ENCODE peak calls at places on chromosomes 7 and 10, in ten cellular contexts. One of them, this sample, is unnamed.

GRCh38 chr7:156474241-156474743 is 166.3 kb upstream of the RNF32 start:
- DNase-seq in CD8-positive, alpha-beta T cell: no peak
- DNase-seq in A549: peak
- DNase-seq in spleen: no peak
- DNase-seq in right lobe of liver: peak
- DNase-seq in OCI-LY7: no peak
- DNase-seq in HepG2: peak
- DNase-seq in psoas muscle: no peak
- DNase-seq in left ventricle myocardium inferior: no peak
- DNase-seq in heart left ventricle: no peak
- DNase-seq in this sample: no peak

GRCh38 chr7:47376991-47377590 is 204.8 kb downstream of the TNS3 start:
- DNase-seq in CD8-positive, alpha-beta T cell: no peak
- DNase-seq in A549: no peak
- DNase-seq in spleen: peak
- DNase-seq in right lobe of liver: no peak
- DNase-seq in OCI-LY7: no peak
- DNase-seq in HepG2: no peak
- DNase-seq in psoas muscle: peak
- DNase-seq in left ventricle myocardium inferior: no peak
- DNase-seq in heart left ventricle: no peak
- DNase-seq in this sample: no peak

GRCh38 chr10:65394898-65395297 is 1530.9 kb upstream of the LRRTM3 start:
- DNase-seq in CD8-positive, alpha-beta T cell: no peak
- DNase-seq in A549: peak
- DNase-seq in spleen: no peak
- DNase-seq in right lobe of liver: no peak
- DNase-seq in OCI-LY7: no peak
- DNase-seq in HepG2: no peak
- DNase-seq in psoas muscle: no peak
- DNase-seq in left ventricle myocardium inferior: no peak
- DNase-seq in heart left ventricle: no peak
- DNase-seq in this sample: no peak

GRCh38 chr7:151506901-151507382 is 12.8 kb downstream of the RHEB start:
- DNase-seq in CD8-positive, alpha-beta T cell: no peak
- DNase-seq in A549: peak
- DNase-seq in spleen: no peak
- DNase-seq in right lobe of liver: no peak
- DNase-seq in OCI-LY7: no peak
- DNase-seq in HepG2: no peak
- DNase-seq in psoas muscle: no peak
- DNase-seq in left ventricle myocardium inferior: no peak
- DNase-seq in heart left ventricle: no peak
- DNase-seq in this sample: no peak

GRCh38 chr10:111874586-111874985 is 309.0 kb downstream of the GPAM start:
- DNase-seq in CD8-positive, alpha-beta T cell: no peak
- DNase-seq in A549: no peak
- DNase-seq in spleen: no peak
- DNase-seq in right lobe of liver: no peak
- DNase-seq in OCI-LY7: no peak
- DNase-seq in HepG2: no peak
- DNase-seq in psoas muscle: no peak
- DNase-seq in left ventricle myocardium inferior: no peak
- DNase-seq in heart left ventricle: no peak
- DNase-seq in this sample: no peak

GRCh38 chr10:4671451-4672145 is 154.4 kb upstream of the AKR1E2 start:
- DNase-seq in CD8-positive, alpha-beta T cell: no peak
- DNase-seq in A549: peak
- DNase-seq in spleen: no peak
- DNase-seq in right lobe of liver: no peak
- DNase-seq in OCI-LY7: no peak
- DNase-seq in HepG2: no peak
- DNase-seq in psoas muscle: no peak
- DNase-seq in left ventricle myocardium inferior: no peak
- DNase-seq in heart left ventricle: no peak
- DNase-seq in this sample: no peak

GRCh38 chr7:155796381-155797261 is 15.6 kb downstream of the SHH start:
- DNase-seq in CD8-positive, alpha-beta T cell: peak
- DNase-seq in A549: peak
- DNase-seq in spleen: peak
- DNase-seq in right lobe of liver: peak
- DNase-seq in OCI-LY7: peak
- DNase-seq in HepG2: no peak
- DNase-seq in psoas muscle: peak
- DNase-seq in left ventricle myocardium inferior: peak
- DNase-seq in heart left ventricle: peak
- DNase-seq in this sample: no peak

GRCh38 chr7:3668743-3669142 is 367.7 kb downstream of the SDK1 start:
- DNase-seq in CD8-positive, alpha-beta T cell: no peak
- DNase-seq in A549: no peak
- DNase-seq in spleen: no peak
- DNase-seq in right lobe of liver: no peak
- DNase-seq in OCI-LY7: no peak
- DNase-seq in HepG2: no peak
- DNase-seq in psoas muscle: no peak
- DNase-seq in left ventricle myocardium inferior: no peak
- DNase-seq in heart left ventricle: no peak
- DNase-seq in this sample: no peak

GRCh38 chr10:52683776-52684175 is 88.8 kb downstream of the MBL2 start:
- DNase-seq in CD8-positive, alpha-beta T cell: no peak
- DNase-seq in A549: no peak
- DNase-seq in spleen: no peak
- DNase-seq in right lobe of liver: no peak
- DNase-seq in OCI-LY7: no peak
- DNase-seq in HepG2: no peak
- DNase-seq in psoas muscle: no peak
- DNase-seq in left ventricle myocardium inferior: no peak
- DNase-seq in heart left ventricle: no peak
- DNase-seq in this sample: no peak

GRCh38 chr10:132740542-132741066 is 45.3 kb downstream of the NKX6-2 start:
- DNase-seq in CD8-positive, alpha-beta T cell: no peak
- DNase-seq in A549: no peak
- DNase-seq in spleen: no peak
- DNase-seq in right lobe of liver: no peak
- DNase-seq in OCI-LY7: no peak
- DNase-seq in HepG2: no peak
- DNase-seq in psoas muscle: no peak
- DNase-seq in left ventricle myocardium inferior: no peak
- DNase-seq in heart left ventricle: no peak
- DNase-seq in this sample: no peak

GRCh38 chr7:5143935-5144903 is 45.8 kb upstream of the WIPI2 start:
- DNase-seq in CD8-positive, alpha-beta T cell: peak
- DNase-seq in A549: no peak
- DNase-seq in spleen: peak
- DNase-seq in right lobe of liver: no peak
- DNase-seq in OCI-LY7: peak
- DNase-seq in HepG2: no peak
- DNase-seq in psoas muscle: no peak
- DNase-seq in left ventricle myocardium inferior: no peak
- DNase-seq in heart left ventricle: no peak
- DNase-seq in this sample: peak

GRCh38 chr7:151626422-151627115 is 106.9 kb upstream of the RHEB start:
- DNase-seq in CD8-positive, alpha-beta T cell: no peak
- DNase-seq in A549: peak
- DNase-seq in spleen: no peak
- DNase-seq in right lobe of liver: peak
- DNase-seq in OCI-LY7: peak
- DNase-seq in HepG2: peak
- DNase-seq in psoas muscle: peak
- DNase-seq in left ventricle myocardium inferior: no peak
- DNase-seq in heart left ventricle: peak
- DNase-seq in this sample: no peak

DNA sequence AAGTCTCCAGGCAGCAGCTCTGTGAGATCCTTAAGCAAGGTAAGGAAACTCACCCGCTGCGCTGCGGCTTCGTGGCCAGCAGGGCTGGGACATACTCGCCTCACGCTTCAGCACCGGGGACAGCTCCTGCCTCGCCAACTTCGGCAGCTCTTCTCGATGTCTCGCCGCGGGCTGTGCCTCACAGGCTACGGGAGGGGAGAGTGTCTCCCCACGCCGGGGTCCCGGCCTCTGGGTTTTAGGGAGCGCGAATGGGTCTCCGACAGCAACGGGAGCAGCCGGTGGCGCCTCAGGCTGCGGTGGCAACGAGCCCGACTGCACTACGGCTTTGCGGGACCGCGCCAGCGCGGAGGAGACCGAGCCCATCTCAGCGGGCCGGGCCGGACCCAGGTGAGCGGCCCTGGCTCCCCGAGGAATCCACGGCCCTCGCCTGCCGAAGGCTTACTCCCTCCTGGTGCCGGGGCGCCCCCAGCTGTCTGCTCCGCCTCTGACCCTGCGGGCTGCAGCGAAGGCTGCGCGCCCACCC is 62.4 kb downstream of the LSM5 start:
- DNase-seq in CD8-positive, alpha-beta T cell: peak
- DNase-seq in A549: peak
- DNase-seq in spleen: peak
- DNase-seq in right lobe of liver: peak
- DNase-seq in OCI-LY7: peak
- DNase-seq in HepG2: peak
- DNase-seq in psoas muscle: peak
- DNase-seq in left ventricle myocardium inferior: peak
- DNase-seq in heart left ventricle: peak
- DNase-seq in this sample: no peak
- TF ChIP-seq CTCF in CD8-positive, alpha-beta T cell: no peak
- TF ChIP-seq CTCF in A549: no peak
- TF ChIP-seq CTCF in spleen: no peak
- TF ChIP-seq CTCF in right lobe of liver: no peak
- TF ChIP-seq CTCF in OCI-LY7: no peak
- TF ChIP-seq CTCF in HepG2: peak
- TF ChIP-seq CTCF in psoas muscle: peak
- TF ChIP-seq CTCF in left ventricle myocardium inferior: peak
- TF ChIP-seq CTCF in heart left ventricle: peak
- TF ChIP-seq CTCF in this sample: no peak

GRCh38 chr10:80281292-80281691 is 8.2 kb downstream of the MAT1A start:
- DNase-seq in CD8-positive, alpha-beta T cell: peak
- DNase-seq in A549: no peak
- DNase-seq in spleen: no peak
- DNase-seq in right lobe of liver: no peak
- DNase-seq in OCI-LY7: no peak
- DNase-seq in HepG2: no peak
- DNase-seq in psoas muscle: no peak
- DNase-seq in left ventricle myocardium inferior: no peak
- DNase-seq in heart left ventricle: no peak
- DNase-seq in this sample: no peak

GRCh38 chr10:80283536-80284199 is 5.8 kb downstream of the MAT1A start:
- DNase-seq in CD8-positive, alpha-beta T cell: peak
- DNase-seq in A549: no peak
- DNase-seq in spleen: no peak
- DNase-seq in right lobe of liver: no peak
- DNase-seq in OCI-LY7: no peak
- DNase-seq in HepG2: no peak
- DNase-seq in psoas muscle: no peak
- DNase-seq in left ventricle myocardium inferior: no peak
- DNase-seq in heart left ventricle: no peak
- DNase-seq in this sample: no peak

GRCh38 chr10:80280071-80280800 is 9.2 kb downstream of the MAT1A start:
- DNase-seq in CD8-positive, alpha-beta T cell: peak
- DNase-seq in A549: no peak
- DNase-seq in spleen: no peak
- DNase-seq in right lobe of liver: no peak
- DNase-seq in OCI-LY7: no peak
- DNase-seq in HepG2: no peak
- DNase-seq in psoas muscle: no peak
- DNase-seq in left ventricle myocardium inferior: no peak
- DNase-seq in heart left ventricle: no peak
- DNase-seq in this sample: no peak

GRCh38 chr10:80283119-80283518 is 6.3 kb downstream of the MAT1A start:
- DNase-seq in CD8-positive, alpha-beta T cell: peak
- DNase-seq in A549: no peak
- DNase-seq in spleen: no peak
- DNase-seq in right lobe of liver: no peak
- DNase-seq in OCI-LY7: no peak
- DNase-seq in HepG2: no peak
- DNase-seq in psoas muscle: no peak
- DNase-seq in left ventricle myocardium inferior: no peak
- DNase-seq in heart left ventricle: no peak
- DNase-seq in this sample: no peak

DNA sequence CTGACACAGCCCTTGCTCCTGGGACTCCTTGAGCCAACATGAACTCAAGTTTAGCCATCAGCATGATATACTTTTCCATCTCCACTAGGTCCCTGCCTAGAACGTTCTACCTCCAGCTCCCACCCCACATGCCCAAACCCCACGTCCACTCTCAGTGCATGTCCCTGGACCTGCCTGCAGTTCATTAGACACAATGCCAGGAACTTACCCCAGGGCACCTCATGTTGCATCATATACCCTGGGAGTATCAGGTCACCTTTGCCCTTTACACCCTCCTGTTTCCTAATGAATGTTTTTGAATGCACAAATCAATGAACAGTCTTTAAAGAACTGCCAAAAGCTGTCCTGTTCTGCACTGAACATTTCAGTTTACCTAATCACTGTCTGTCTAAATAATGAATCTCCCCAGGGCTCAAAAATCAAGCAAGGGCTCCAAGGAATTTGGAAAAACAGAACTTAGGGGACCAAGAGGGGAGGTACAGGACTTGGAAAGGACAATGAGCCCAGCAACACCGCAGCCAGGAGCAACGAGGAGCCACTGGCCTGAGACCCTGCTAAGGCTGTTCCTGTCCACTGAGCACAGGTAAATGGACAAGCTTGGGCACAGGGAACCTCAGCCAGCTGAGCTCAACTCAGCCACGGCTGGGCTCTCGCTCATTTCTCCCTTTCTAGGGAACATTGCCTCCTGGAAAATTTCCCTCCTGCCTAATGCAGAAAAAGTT is 7.5 kb downstream of the MAT1A start:
- DNase-seq in CD8-positive, alpha-beta T cell: no peak
- DNase-seq in A549: no peak
- DNase-seq in spleen: no peak
- DNase-seq in right lobe of liver: peak
- DNase-seq in OCI-LY7: no peak
- DNase-seq in HepG2: peak
- DNase-seq in psoas muscle: no peak
- DNase-seq in left ventricle myocardium inferior: no peak
- DNase-seq in heart left ventricle: no peak
- DNase-seq in this sample: no peak
- H3K4me3 ChIP-seq in CD8-positive, alpha-beta T cell: no peak
- H3K4me3 ChIP-seq in A549: no peak
- H3K4me3 ChIP-seq in spleen: no peak
- H3K4me3 ChIP-seq in right lobe of liver: no peak
- H3K4me3 ChIP-seq in OCI-LY7: no peak
- H3K4me3 ChIP-seq in HepG2: peak
- H3K4me3 ChIP-seq in psoas muscle: no peak
- H3K4me3 ChIP-seq in left ventricle myocardium inferior: no peak
- H3K4me3 ChIP-seq in heart left ventricle: no peak
- H3K4me3 ChIP-seq in this sample: no peak

GRCh38 chr10:46229144-46229563 is 57.6 kb upstream of the ANTXRL start:
- DNase-seq in CD8-positive, alpha-beta T cell: peak
- DNase-seq in A549: peak
- DNase-seq in spleen: peak
- DNase-seq in right lobe of liver: no peak
- DNase-seq in OCI-LY7: peak
- DNase-seq in HepG2: peak
- DNase-seq in psoas muscle: no peak
- DNase-seq in left ventricle myocardium inferior: no peak
- DNase-seq in heart left ventricle: no peak
- DNase-seq in this sample: no peak
- TF ChIP-seq CTCF in CD8-positive, alpha-beta T cell: peak
- TF ChIP-seq CTCF in A549: peak
- TF ChIP-seq CTCF in spleen: no peak
- TF ChIP-seq CTCF in right lobe of liver: peak
- TF ChIP-seq CTCF in OCI-LY7: peak
- TF ChIP-seq CTCF in HepG2: peak
- TF ChIP-seq CTCF in psoas muscle: peak
- TF ChIP-seq CTCF in left ventricle myocardium inferior: peak
- TF ChIP-seq CTCF in heart left ventricle: peak
- TF ChIP-seq CTCF in this sample: peak

GRCh38 chr7:22447008-22447407 is 53.0 kb downstream of the STEAP1B start:
- DNase-seq in CD8-positive, alpha-beta T cell: no peak
- DNase-seq in A549: no peak
- DNase-seq in spleen: no peak
- DNase-seq in right lobe of liver: no peak
- DNase-seq in OCI-LY7: peak
- DNase-seq in HepG2: no peak
- DNase-seq in psoas muscle: no peak
- DNase-seq in left ventricle myocardium inferior: no peak
- DNase-seq in heart left ventricle: no peak
- DNase-seq in this sample: no peak
- H3K4me3 ChIP-seq in CD8-positive, alpha-beta T cell: no peak
- H3K4me3 ChIP-seq in A549: no peak
- H3K4me3 ChIP-seq in spleen: no peak
- H3K4me3 ChIP-seq in right lobe of liver: no peak
- H3K4me3 ChIP-seq in OCI-LY7: peak
- H3K4me3 ChIP-seq in HepG2: no peak
- H3K4me3 ChIP-seq in psoas muscle: no peak
- H3K4me3 ChIP-seq in left ventricle myocardium inferior: no peak
- H3K4me3 ChIP-seq in heart left ventricle: no peak
- H3K4me3 ChIP-seq in this sample: no peak

This sample was measured in GM12864.